ENCODE peak calls at places on chromosomes 3 and 15, in five cellular contexts. W is upper lobe of right lung, R is fibroblast of the aortic adventitia, Z is OCI-LY7, J is HCT116. C is an unnamed sample.

GRCh38 chr3:147191795-147192385 is 214.5 kb downstream of the ZIC4 start:
- DNase-seq in W (no peak), R (peak), Z (peak), J (peak), C (no peak)

GRCh38 chr3:136378011-136378410 is 127.9 kb downstream of the PCCB start:
- DNase-seq in W (no peak), R (no peak), Z (no peak), J (no peak), C (no peak)

GRCh38 chr3:88947013-88947412 is 160.4 kb upstream of the EPHA3 start:
- DNase-seq in W (no peak), R (no peak), Z (no peak), J (no peak), C (no peak)

GRCh38 chr3:171829841-171830559 is 13.1 kb upstream of the TMEM212 start:
- DNase-seq in W (peak), R (peak), Z (peak), J (no peak), C (peak)

GRCh38 chr3:57130426-57131209 is 34.5 kb downstream of the IL17RD start:
- DNase-seq in W (no peak), R (peak), Z (peak), J (no peak), C (no peak)

GRCh38 chr3:50486219-50486888 is 17.1 kb downstream of the CACNA2D2 start:
- DNase-seq in W (no peak), R (no peak), Z (no peak), J (no peak), C (no peak)

GRCh38 chr15:38872732-38873131 is 308.1 kb upstream of the RASGRP1 start:
- DNase-seq in W (no peak), R (no peak), Z (no peak), J (no peak), C (no peak)

GRCh38 chr3:149610351-149611105 is 47.3 kb downstream of the WWTR1 start:
- DNase-seq in W (no peak), R (no peak), Z (no peak), J (no peak), C (no peak)

DNA sequence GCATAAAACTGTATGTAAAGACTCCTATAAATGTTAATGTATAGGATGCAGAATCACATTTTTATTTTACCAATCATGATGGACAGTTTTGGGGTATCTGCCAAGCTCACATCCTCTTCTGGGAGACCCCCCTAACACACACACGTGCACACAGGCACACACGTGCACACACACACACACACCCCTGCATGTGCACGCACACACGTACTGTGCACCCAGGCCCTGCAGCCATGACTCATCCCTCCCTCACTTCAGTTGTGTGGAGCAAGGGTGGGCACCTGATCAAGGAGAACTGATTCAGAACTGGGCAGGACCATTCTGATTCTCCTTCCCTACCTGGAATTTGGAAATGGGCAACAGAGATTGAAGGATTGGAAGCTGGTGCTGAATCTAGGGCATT is 16.0 kb upstream of the MINDY4B start:
- DNase-seq in W (no peak), R (no peak), Z (no peak), J (no peak), C (no peak)
- TF ChIP-seq CTCF in W (no peak), R (no peak), Z (no peak), J (no peak), C (no peak)

GRCh38 chr15:91255788-91256187 is 155.7 kb downstream of the SV2B start:
- DNase-seq in W (no peak), R (no peak), Z (no peak), J (no peak), C (no peak)

GRCh38 chr15:91261345-91261744 is 161.3 kb downstream of the SV2B start:
- DNase-seq in W (no peak), R (no peak), Z (no peak), J (no peak), C (no peak)

GRCh38 chr15:91254766-91255165 is 154.7 kb downstream of the SV2B start:
- DNase-seq in W (no peak), R (no peak), Z (peak), J (no peak), C (no peak)

GRCh38 chr15:91257755-91258435 is 157.8 kb downstream of the SV2B start:
- DNase-seq in W (no peak), R (no peak), Z (no peak), J (no peak), C (no peak)

GRCh38 chr15:91258436-91258779 is 158.4 kb downstream of the SV2B start:
- DNase-seq in W (no peak), R (no peak), Z (peak), J (no peak), C (no peak)
- TF ChIP-seq CTCF in W (no peak), R (no peak), Z (no peak), J (peak), C (no peak)

GRCh38 chr3:9193633-9194032 is 55.8 kb downstream of the SRGAP3 start:
- DNase-seq in W (no peak), R (no peak), Z (no peak), J (no peak), C (no peak)
- TF ChIP-seq CTCF in W (no peak), R (no peak), Z (no peak), J (no peak), C (no peak)

GRCh38 chr3:48997102-48997637 is 7.1 kb downstream of the P4HTM start:
- DNase-seq in W (no peak), R (no peak), Z (no peak), J (no peak), C (no peak)
- TF ChIP-seq CTCF in W (no peak), R (no peak), Z (peak), J (no peak), C (no peak)